ENCODE peak calls at places on chromosome 4, in eight cellular contexts. T, M, J, K, C, Z, D and G are unnamed samples.
A peak's percentile ranks its signal among the peaks of the same experiment; 100 is the strongest.

GRCh38 chr4:113080050-113080449 is 30.6 kb downstream of the ANK2 start:
- DNase-seq in T (no peak), M (no peak), J (peak; percentile 50), K (no peak), C (peak; percentile 5), Z (no peak), D (no peak), G (peak; percentile 93)

GRCh38 chr4:13980317-13980716 is 352.8 kb upstream of the BOD1L1 start:
- DNase-seq in T (no peak), M (peak; percentile 91), J (peak; percentile 41), K (no peak), C (peak; percentile 57), Z (no peak), D (no peak), G (peak; percentile 97)

GRCh38 chr4:3716034-3716875 is 49.9 kb upstream of the ADRA2C start:
- DNase-seq in T (no peak), M (no peak), J (no peak), K (no peak), C (no peak), Z (no peak), D (no peak), G (no peak)

GRCh38 chr4:26131711-26132110 is 189.1 kb upstream of the RBPJ start:
- DNase-seq in T (no peak), M (peak; percentile 67), J (no peak), K (no peak), C (no peak), Z (no peak), D (no peak), G (no peak)

GRCh38 chr4:10546-10870 is 42.6 kb upstream of the ZNF595 start:
- DNase-seq in T (no peak), M (no peak), J (no peak), K (no peak), C (no peak), Z (no peak), D (peak; percentile 19), G (no peak)

GRCh38 chr4:3783691-3784306 is 17.6 kb downstream of the ADRA2C start:
- DNase-seq in T (no peak), M (no peak), J (no peak), K (no peak), C (no peak), Z (no peak), D (no peak), G (no peak)

GRCh38 chr4:139247241-139247640 is 32.8 kb downstream of the MGARP start:
- DNase-seq in T (no peak), M (no peak), J (peak; percentile 7), K (no peak), C (no peak), Z (no peak), D (no peak), G (peak; percentile 30)

GRCh38 chr4:81040175-81040659 is 9.7 kb downstream of the BMP3 start:
- DNase-seq in T (no peak), M (peak; percentile 30), J (peak; percentile 51), K (no peak), C (no peak), Z (peak; percentile 8), D (no peak), G (peak; percentile 29)

GRCh38 chr4:14669418-14669817 is 332.9 kb upstream of the CPEB2 start:
- DNase-seq in T (no peak), M (no peak), J (no peak), K (no peak), C (no peak), Z (no peak), D (no peak), G (no peak)

GRCh38 chr4:169582706-169583105 is 29.7 kb downstream of the NEK1 start:
- DNase-seq in T (no peak), M (no peak), J (peak; percentile 6), K (no peak), C (no peak), Z (no peak), D (no peak), G (peak; percentile 12)

GRCh38 chr4:181562399-181562798 is 680.8 kb upstream of the TENM3 start:
- DNase-seq in T (no peak), M (no peak), J (no peak), K (no peak), C (no peak), Z (no peak), D (no peak), G (no peak)

GRCh38 chr4:57148177-57148576 is 38.0 kb upstream of the IGFBP7 start:
- DNase-seq in T (no peak), M (no peak), J (no peak), K (no peak), C (no peak), Z (no peak), D (no peak), G (no peak)

GRCh38 chr4:124030038-124030638 is 633.5 kb downstream of the SPRY1 start:
- DNase-seq in T (no peak), M (no peak), J (no peak), K (no peak), C (no peak), Z (no peak), D (peak; percentile 33), G (no peak)

GRCh38 chr4:90030953-90031352 is 96.2 kb upstream of the CCSER1 start:
- DNase-seq in T (no peak), M (no peak), J (peak; percentile 40), K (no peak), C (no peak), Z (no peak), D (no peak), G (peak; percentile 36)

GRCh38 chr4:104964387-104965175 is 182.1 kb upstream of the TET2 start:
- DNase-seq in T (no peak), M (peak; percentile 1), J (no peak), K (no peak), C (no peak), Z (no peak), D (peak; percentile 42), G (no peak)

GRCh38 chr4:113435893-113436292 is 325.6 kb downstream of the CAMK2D start:
- DNase-seq in T (no peak), M (no peak), J (peak; percentile 91), K (no peak), C (peak; percentile 69), Z (no peak), D (peak; percentile 30), G (peak; percentile 91)

GRCh38 chr4:2297606-2298517 is 36.0 kb upstream of the MXD4 start:
- DNase-seq in T (no peak), M (no peak), J (no peak), K (no peak), C (no peak), Z (no peak), D (no peak), G (no peak)

GRCh38 chr4:150943831-150944230 is 71.3 kb downstream of the LRBA start:
- DNase-seq in T (no peak), M (no peak), J (peak; percentile 29), K (no peak), C (no peak), Z (no peak), D (no peak), G (peak; percentile 8)

GRCh38 chr4:151227731-151228130 is 49.2 kb upstream of the PRSS48 start:
- DNase-seq in T (no peak), M (no peak), J (peak; percentile 94), K (no peak), C (peak; percentile 85), Z (no peak), D (peak; percentile 58), G (peak; percentile 68)

GRCh38 chr4:140691369-140691768 is 64.8 kb downstream of the TBC1D9 start:
- DNase-seq in T (no peak), M (no peak), J (peak; percentile 79), K (no peak), C (peak; percentile 22), Z (no peak), D (no peak), G (peak; percentile 77)

GRCh38 chr4:116501954-116502353 is 583.4 kb downstream of the TRAM1L1 start:
- DNase-seq in T (no peak), M (no peak), J (peak; percentile 72), K (no peak), C (no peak), Z (no peak), D (no peak), G (no peak)

GRCh38 chr4:26272654-26273307 is 48.0 kb upstream of the RBPJ start:
- DNase-seq in T (no peak), M (peak; percentile 85), J (no peak), K (no peak), C (no peak), Z (no peak), D (no peak), G (no peak)